ENCODE peak calls at places on chromosomes 1 and 21, in six cellular contexts. L, T, P, X, F and Z are unnamed samples.

GRCh38 chr1:56146449-56146848 is 432.9 kb downstream of the PLPP3 start:
- ATAC-seq in L (no peak), T (no peak), P (no peak), X (peak), F (no peak), Z (peak)

GRCh38 chr1:152374451-152374850 is 14.6 kb upstream of the FLG2 start:
- ATAC-seq in L (no peak), T (no peak), P (no peak), X (no peak), F (no peak), Z (no peak)

GRCh38 chr1:235404190-235404589 is 37.0 kb downstream of the TBCE start:
- ATAC-seq in L (no peak), T (peak), P (no peak), X (peak), F (no peak), Z (no peak)

GRCh38 chr1:193677874-193678273 is 491.5 kb upstream of the B3GALT2 start:
- ATAC-seq in L (no peak), T (no peak), P (no peak), X (no peak), F (no peak), Z (no peak)

GRCh38 chr1:230684146-230684545 is 29.8 kb downstream of the AGT start:
- ATAC-seq in L (no peak), T (no peak), P (peak), X (no peak), F (no peak), Z (no peak)

GRCh38 chr1:110370827-110371226 is 20.0 kb downstream of the SLC16A4 start:
- ATAC-seq in L (no peak), T (no peak), P (peak), X (no peak), F (peak), Z (no peak)

GRCh38 chr1:152884085-152884484 is 6.0 kb downstream of the SMCP start:
- ATAC-seq in L (no peak), T (no peak), P (no peak), X (no peak), F (no peak), Z (no peak)

GRCh38 chr1:43836267-43836951 is 97.2 kb upstream of the ARTN start:
- ATAC-seq in L (peak), T (no peak), P (peak), X (peak), F (peak), Z (no peak)

GRCh38 chr1:111442457-111442856 is 6.6 kb downstream of the WDR77 start:
- ATAC-seq in L (peak), T (no peak), P (no peak), X (no peak), F (no peak), Z (no peak)

GRCh38 chr1:155681776-155682175 is 6.8 kb downstream of the YY1AP1 start:
- ATAC-seq in L (no peak), T (no peak), P (no peak), X (no peak), F (no peak), Z (no peak)

GRCh38 chr1:202201266-202201665 is 7.7 kb downstream of the LGR6 start:
- ATAC-seq in L (no peak), T (no peak), P (no peak), X (no peak), F (no peak), Z (no peak)

GRCh38 chr21:34796518-34797201 is 127.9 kb downstream of the CLIC6 start:
- ATAC-seq in L (peak), T (no peak), P (peak), X (no peak), F (no peak), Z (no peak)

GRCh38 chr1:246427611-246428010 is 79.5 kb downstream of the SMYD3 start:
- ATAC-seq in L (no peak), T (no peak), P (no peak), X (no peak), F (no peak), Z (no peak)

GRCh38 chr1:207830788-207831187 is 78.9 kb downstream of the CD46 start:
- ATAC-seq in L (no peak), T (no peak), P (no peak), X (no peak), F (no peak), Z (no peak)

GRCh38 chr1:64956241-64956640 is 10.1 kb downstream of the JAK1 start:
- ATAC-seq in L (peak), T (peak), P (peak), X (peak), F (peak), Z (no peak)

GRCh38 chr1:168893359-168893791 is 164.4 kb upstream of the DPT start:
- ATAC-seq in L (no peak), T (no peak), P (no peak), X (peak), F (no peak), Z (peak)

GRCh38 chr1:94094466-94095111 is 26.4 kb downstream of the ABCA4 start:
- ATAC-seq in L (no peak), T (no peak), P (no peak), X (peak), F (no peak), Z (peak)
- TF ChIP-seq POLR2AphosphoS5 in L (no peak), T (no peak), P (no peak), X (peak), F (no peak), Z (peak)

DNA sequence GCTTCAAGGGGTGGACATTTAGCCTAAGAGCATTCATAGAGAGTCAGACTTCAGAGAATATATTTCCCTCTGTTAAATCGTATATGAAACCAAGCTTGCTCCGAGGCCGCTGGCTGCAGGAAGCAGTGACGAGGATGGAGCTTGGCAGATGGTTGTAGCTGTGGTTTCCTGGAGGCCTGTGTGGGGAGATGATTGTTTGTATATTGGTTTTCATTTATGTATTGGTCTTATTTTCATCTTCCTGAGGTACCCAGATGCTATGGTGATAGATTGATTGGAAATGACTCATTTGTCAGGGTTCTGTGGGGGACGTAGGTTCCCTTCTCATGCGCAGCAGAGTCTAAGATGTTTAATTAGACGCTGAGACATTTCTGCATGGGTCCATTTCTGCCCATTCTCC is 26.1 kb downstream of the MAN1C1 start:
- ATAC-seq in L (no peak), T (no peak), P (no peak), X (peak), F (no peak), Z (peak)
- TF ChIP-seq POLR2AphosphoS5 in L (no peak), T (no peak), P (no peak), X (no peak), F (no peak), Z (no peak)

GRCh38 chr21:32476661-32477423 is 64.3 kb downstream of the EVA1C start:
- ATAC-seq in L (no peak), T (no peak), P (no peak), X (no peak), F (peak), Z (no peak)

GRCh38 chr21:32477424-32477745 is 64.9 kb downstream of the EVA1C start:
- ATAC-seq in L (no peak), T (no peak), P (no peak), X (no peak), F (peak), Z (no peak)

GRCh38 chr21:32472890-32473765 is 60.6 kb downstream of the EVA1C start:
- ATAC-seq in L (peak), T (no peak), P (no peak), X (no peak), F (peak), Z (no peak)

GRCh38 chr21:32474179-32475059 is 61.9 kb downstream of the EVA1C start:
- ATAC-seq in L (no peak), T (no peak), P (no peak), X (no peak), F (no peak), Z (no peak)

DNA sequence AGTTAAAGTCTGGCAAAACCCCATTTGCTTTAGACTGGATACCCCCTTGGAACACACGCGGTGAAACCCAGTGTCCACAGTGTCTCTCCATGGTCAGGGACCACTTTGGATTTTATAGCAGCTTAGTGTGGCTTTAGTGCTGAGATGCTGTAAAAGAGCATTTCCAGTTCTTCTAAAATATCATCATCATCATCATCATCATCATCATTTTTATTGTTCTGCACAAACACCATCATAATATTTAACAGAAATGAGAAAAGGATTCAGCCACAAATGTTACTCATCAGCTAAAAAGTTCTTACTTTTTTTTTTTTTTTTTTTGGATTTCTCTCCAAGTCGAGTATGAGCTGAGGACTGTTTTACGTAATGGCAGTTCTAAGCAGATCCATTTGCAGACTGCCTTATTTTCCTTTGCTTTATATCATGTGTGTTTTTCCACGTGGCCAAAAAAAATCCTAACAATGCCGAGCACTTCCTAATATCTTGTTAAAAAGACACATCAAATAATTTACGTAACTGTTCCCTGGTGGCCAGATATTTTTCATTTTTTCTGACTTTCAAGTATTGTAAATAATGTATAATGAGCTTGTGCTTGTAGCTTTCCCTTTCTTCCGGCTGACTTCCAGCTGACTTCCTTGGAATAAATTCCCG is 62.8 kb downstream of the EVA1C start:
- ATAC-seq in L (no peak), T (no peak), P (no peak), X (peak), F (no peak), Z (peak)
- TF ChIP-seq POLR2AphosphoS5 in L (no peak), T (no peak), P (no peak), X (no peak), F (no peak), Z (no peak)

DNA sequence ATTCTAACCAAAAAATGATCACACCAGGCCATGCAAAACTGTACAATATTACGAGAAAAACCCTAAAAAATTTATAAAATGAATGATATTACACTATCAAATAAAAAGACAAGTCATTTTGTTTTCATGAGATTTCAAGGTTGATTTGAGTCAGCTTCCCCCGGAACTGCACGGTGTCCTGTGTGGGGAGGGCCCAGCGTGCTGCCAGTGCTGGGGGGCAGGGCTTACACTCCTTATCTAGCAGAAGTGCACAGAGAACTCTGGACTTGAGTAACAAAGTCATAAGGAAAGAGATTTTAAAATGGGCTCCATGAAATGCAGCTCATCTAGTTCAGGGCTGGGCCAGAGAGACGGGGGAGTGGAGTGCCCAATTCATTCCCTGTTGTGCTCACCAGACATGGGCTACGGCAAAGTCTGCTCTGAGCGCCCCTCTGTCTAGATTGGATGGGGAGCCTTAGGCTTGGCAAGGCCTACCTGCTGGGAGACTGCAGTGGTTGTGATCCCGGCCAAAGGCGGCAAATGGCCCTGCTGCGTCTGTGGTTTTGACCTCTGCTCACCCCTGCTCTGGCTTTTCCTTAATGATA is 50.1 kb downstream of the COQ8A start:
- ATAC-seq in L (peak), T (no peak), P (no peak), X (no peak), F (peak), Z (no peak)
- TF ChIP-seq POLR2AphosphoS5 in L (no peak), T (no peak), P (no peak), X (no peak), F (peak), Z (no peak)

GRCh38 chr1:45622267-45622890 is 1.5 kb downstream of the CCDC17 start:
- ATAC-seq in L (peak), T (peak), P (no peak), X (peak), F (peak), Z (peak)
- TF ChIP-seq POLR2AphosphoS5 in L (no peak), T (no peak), P (no peak), X (no peak), F (no peak), Z (no peak)